ENCODE peak calls at places on chromosomes 4 and X, in six cellular contexts. W is transverse colon, A is endothelial cell of umbilical vein, E is GM12892, G is upper lobe of left lung, C is spleen. H is an unnamed sample.

GRCh38 chr4:151198748-151199147 is 78.2 kb upstream of the PRSS48 start:
- DNase-seq in A (no peak), E (no peak), W (no peak), G (no peak), C (no peak), H (no peak)

GRCh38 chr4:142708231-142708630 is 137.9 kb downstream of the INPP4B start:
- DNase-seq in G (no peak), A (no peak), E (no peak), W (no peak), C (no peak), H (no peak)

GRCh38 chrX:29470029-29470428 is 745.3 kb upstream of the MAGEB2 start:
- DNase-seq in E (no peak), C (no peak), W (no peak), G (no peak), A (no peak), H (no peak)

GRCh38 chr4:86043755-86044592 is 315.9 kb downstream of the MAPK10 start:
- DNase-seq in G (no peak), A (peak), E (no peak), W (no peak), C (no peak), H (no peak)

GRCh38 chrX:43349363-43349762 is 306.7 kb upstream of the MAOA start:
- DNase-seq in A (peak), E (peak), W (peak), G (peak), C (peak), H (peak)

GRCh38 chr4:14254252-14254651 is 626.7 kb upstream of the BOD1L1 start:
- DNase-seq in G (peak), C (no peak), E (no peak), W (peak), A (peak), H (no peak)

GRCh38 chr4:155785828-155786227 is 27.0 kb downstream of the GUCY1B1 start:
- DNase-seq in A (no peak), C (no peak), G (peak), W (no peak), E (no peak), H (no peak)

GRCh38 chrX:153501530-153501929 is 6.8 kb downstream of the BGN start:
- DNase-seq in A (no peak), E (no peak), C (no peak), W (no peak), G (no peak), H (no peak)

GRCh38 chrX:153900806-153901752 is 3.4 kb upstream of the AVPR2 start:
- DNase-seq in W (peak), A (peak), E (peak), C (peak), G (peak), H (no peak)

GRCh38 chr4:54661686-54662085 is 3.9 kb downstream of the KIT start:
- DNase-seq in W (no peak), G (no peak), A (no peak), C (no peak), E (no peak), H (no peak)

GRCh38 chr4:78592104-78592783 is 40.7 kb downstream of the ANXA3 start:
- DNase-seq in C (no peak), E (no peak), W (no peak), G (no peak), A (no peak), H (no peak)

GRCh38 chr4:81757706-81758105 is 286.0 kb upstream of the RASGEF1B start:
- DNase-seq in C (no peak), W (no peak), A (no peak), G (no peak), E (no peak), H (no peak)

GRCh38 chr4:111991163-111991562 is 154.1 kb upstream of the FAM241A start:
- DNase-seq in E (peak), G (no peak), A (no peak), C (no peak), W (no peak), H (no peak)

GRCh38 chr4:71570492-71570891 is 213.4 kb downstream of the GC start:
- DNase-seq in E (no peak), W (no peak), C (no peak), G (no peak), A (no peak), H (no peak)

GRCh38 chrX:149521438-149521837 is 16.3 kb upstream of the IDS start:
- DNase-seq in A (no peak), W (no peak), E (no peak), G (no peak), C (no peak), H (no peak)

GRCh38 chr4:77777135-77777777 is 41.9 kb downstream of the CNOT6L start:
- DNase-seq in W (no peak), E (no peak), C (no peak), A (no peak), G (no peak), H (no peak)

GRCh38 chr4:71187399-71188196 is 151.2 kb upstream of the SLC4A4 start:
- DNase-seq in W (peak), G (peak), E (no peak), A (no peak), C (peak), H (no peak)

DNA sequence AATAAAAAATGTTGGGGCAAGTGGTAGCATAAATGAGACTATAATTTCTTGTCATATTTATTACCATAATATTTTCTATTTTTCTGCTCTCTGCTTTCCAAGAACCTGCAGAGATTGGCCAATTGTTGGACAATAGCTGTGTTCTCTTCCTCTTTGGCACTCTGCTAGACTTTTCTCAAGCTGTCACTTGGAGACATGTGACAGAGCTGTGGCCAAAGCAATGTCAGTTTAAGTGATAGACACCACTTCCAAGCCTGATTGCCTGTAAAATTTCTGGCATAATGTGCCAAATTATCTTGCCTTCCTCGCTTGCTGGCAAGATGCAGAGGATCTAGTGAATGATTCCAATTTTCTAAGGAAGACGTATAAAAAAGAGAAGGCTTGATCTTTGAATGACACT is 162.2 kb upstream of the NDST4 start:
- DNase-seq in A (no peak), W (no peak), C (no peak), E (no peak), G (peak), H (no peak)
- TF ChIP-seq POLR2AphosphoS5 in A (no peak), W (no peak), C (no peak), E (no peak), G (no peak), H (no peak)

DNA sequence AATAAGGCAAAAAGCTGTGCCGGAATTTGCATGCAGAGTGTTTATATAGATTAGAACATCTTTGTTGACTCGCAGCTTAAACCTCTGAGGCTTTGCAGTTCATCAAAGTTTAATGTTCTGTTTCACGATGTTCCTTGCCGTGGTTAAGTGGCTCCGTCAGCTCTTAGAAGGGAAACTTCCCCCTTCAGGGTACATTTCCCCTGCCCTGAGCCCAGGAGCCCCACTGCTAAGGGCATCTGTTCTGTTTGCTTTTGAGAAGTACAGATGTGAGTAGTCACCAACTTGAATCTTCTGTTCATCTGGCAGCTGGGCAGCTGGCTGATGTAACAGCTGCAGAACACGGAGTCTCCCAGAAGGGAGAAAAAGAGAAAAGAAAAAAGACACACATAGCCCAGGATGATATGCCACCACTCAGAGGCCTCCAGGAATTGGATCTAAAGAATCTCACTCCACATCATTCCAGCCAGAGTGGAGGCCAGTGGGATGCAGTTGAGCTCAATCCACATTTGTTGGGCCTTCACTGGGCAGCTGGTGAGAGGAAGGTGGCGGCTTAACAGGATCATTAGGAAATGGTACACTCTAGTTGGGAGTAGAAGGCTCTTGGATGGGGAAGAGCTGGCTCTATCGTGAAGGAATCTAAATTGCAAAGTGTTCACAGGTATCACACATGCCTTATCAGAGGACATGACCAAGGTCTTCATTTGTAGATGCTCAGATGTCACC is 178.7 kb upstream of the RBPJ start:
- DNase-seq in G (peak), C (no peak), E (no peak), A (no peak), W (peak), H (no peak)
- TF ChIP-seq POLR2AphosphoS5 in G (no peak), C (peak), E (no peak), A (no peak), W (peak), H (no peak)

DNA sequence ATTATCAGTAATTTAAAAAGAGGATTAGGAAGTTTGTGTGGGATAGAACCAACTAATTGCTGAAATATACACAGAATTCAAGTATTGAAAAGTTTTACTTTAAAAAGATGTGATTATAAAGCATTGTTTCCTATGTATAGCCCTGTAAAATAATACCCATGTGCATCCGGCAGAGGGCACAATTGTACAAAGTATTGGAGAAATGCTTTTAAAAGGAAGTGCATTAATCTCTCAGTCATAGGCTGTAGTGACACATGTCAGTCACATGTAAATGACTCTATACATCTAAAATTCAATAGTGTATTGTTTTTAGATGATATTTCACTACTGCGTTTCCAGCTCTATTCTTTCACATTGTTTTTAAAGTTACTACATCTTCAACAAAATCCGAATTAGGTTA is 9.7 kb upstream of the GEMIN8 start:
- DNase-seq in C (no peak), A (peak), W (peak), E (no peak), G (peak), H (no peak)
- TF ChIP-seq POLR2AphosphoS5 in C (no peak), A (no peak), W (no peak), E (no peak), G (no peak), H (no peak)

GRCh38 chr4:36192922-36193321 is 51.4 kb downstream of the ARAP2 start:
- DNase-seq in W (no peak), E (no peak), G (no peak), A (no peak), C (no peak), H (no peak)

GRCh38 chr4:36198861-36199260 is 45.5 kb downstream of the ARAP2 start:
- DNase-seq in E (no peak), C (no peak), A (no peak), G (no peak), W (no peak), H (no peak)

GRCh38 chr4:36198068-36198808 is 46.1 kb downstream of the ARAP2 start:
- DNase-seq in G (no peak), A (no peak), C (no peak), E (no peak), W (no peak), H (no peak)

GRCh38 chr4:36197501-36197900 is 46.8 kb downstream of the ARAP2 start:
- DNase-seq in C (no peak), G (no peak), E (no peak), A (no peak), W (no peak), H (no peak)

DNA sequence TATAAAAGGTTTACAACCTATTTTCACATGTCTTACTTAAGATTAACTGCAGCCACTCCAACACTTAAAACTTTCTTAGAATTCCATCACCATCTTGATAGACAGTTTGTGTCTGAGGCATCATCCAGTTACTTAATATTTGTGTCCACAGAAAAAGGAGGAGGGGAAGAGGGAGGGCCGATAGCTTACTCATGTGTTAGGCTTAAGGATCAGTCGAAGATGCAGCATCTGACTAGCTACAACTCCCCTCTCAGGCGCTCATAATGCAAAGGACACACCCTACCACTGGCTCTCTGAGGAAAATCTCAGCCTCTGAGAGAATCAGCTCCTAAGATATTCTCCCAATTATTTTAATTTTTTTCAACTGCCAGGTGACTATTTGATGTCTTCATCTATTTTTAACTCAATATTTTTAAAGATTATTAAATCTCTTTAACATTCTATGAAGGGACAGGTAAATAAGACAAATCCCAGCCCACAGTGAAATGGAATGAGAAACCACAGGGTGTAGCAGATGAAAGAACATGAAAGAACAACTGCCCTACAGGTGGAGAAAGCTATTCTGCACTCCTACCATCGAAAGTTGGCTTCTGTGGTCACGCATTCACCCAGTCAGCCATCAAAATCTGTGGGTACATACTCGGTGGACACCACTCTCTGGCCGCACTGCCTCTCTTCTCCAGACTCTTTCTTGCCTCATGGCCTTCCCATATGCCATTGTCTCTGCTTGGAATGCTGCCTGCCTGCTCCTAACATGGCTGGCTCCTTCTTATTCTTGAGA is 48.0 kb downstream of the ARAP2 start:
- DNase-seq in W (no peak), G (no peak), E (no peak), C (no peak), A (no peak), H (no peak)
- TF ChIP-seq POLR2AphosphoS5 in W (no peak), G (no peak), E (peak), C (no peak), A (no peak), H (no peak)

DNA sequence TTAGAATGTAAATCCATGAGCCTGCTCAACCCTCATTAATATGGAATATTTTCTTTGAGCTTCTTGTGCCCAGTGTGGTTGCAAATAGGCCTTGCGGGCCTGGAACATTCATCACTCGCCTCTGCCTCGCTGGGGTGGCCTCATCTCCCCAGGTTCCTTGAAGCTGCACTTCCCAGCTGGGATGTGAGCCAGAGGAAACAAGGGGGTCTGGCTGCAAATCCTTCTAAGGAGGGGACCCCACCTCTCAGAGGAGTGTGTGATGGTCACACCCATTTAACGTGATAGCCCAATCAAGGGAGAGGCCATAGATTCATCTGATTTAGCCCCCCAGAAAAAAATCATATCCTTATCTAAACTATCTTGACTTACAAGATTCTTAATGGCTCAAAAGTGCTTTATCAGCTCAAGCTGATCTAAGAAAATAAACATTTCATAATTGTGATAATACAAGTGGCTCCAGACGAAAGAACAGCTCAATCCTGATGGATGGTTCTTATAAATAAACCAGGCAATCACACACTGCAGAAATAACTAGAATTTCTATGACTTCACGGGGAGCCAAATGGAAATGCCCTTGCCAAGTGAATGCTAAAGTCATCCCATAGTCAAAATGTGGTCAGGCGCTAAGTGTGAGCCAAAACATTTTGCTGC is 189.9 kb downstream of the PTTG2 start:
- DNase-seq in C (no peak), A (no peak), G (no peak), W (no peak), E (no peak), H (no peak)
- TF ChIP-seq POLR2AphosphoS5 in C (no peak), A (no peak), G (no peak), W (no peak), E (no peak), H (no peak)

GRCh38 chrX:35733879-35734278 is 64.3 kb upstream of the MAGEB16 start:
- DNase-seq in W (no peak), C (no peak), G (no peak), E (no peak), A (no peak), H (no peak)

GRCh38 chrX:35726176-35726575 is 72.0 kb upstream of the MAGEB16 start:
- DNase-seq in G (no peak), A (peak), C (no peak), W (no peak), E (no peak), H (no peak)

GRCh38 chrX:35728481-35728880 is 69.7 kb upstream of the MAGEB16 start:
- DNase-seq in G (no peak), W (no peak), E (no peak), A (no peak), C (no peak), H (no peak)
- TF ChIP-seq POLR2AphosphoS5 in G (no peak), W (no peak), E (no peak), A (no peak), C (no peak), H (no peak)

GRCh38 chr4:56467284-56468096 is at the start of gene SRP72:
- DNase-seq in A (peak), C (peak), W (peak), E (peak), G (peak), H (peak)

GRCh38 chr4:56463711-56464110 is 3.7 kb upstream of the SRP72 start:
- DNase-seq in G (no peak), C (no peak), A (no peak), E (no peak), W (no peak), H (no peak)

GRCh38 chr4:56464581-56464980 is 2.8 kb upstream of the SRP72 start:
- DNase-seq in G (no peak), C (no peak), E (no peak), A (no peak), W (no peak), H (no peak)

GRCh38 chr4:56466910-56467283 is 520 bp upstream of the SRP72 start:
- DNase-seq in G (no peak), E (no peak), A (no peak), C (no peak), W (no peak), H (no peak)

DNA sequence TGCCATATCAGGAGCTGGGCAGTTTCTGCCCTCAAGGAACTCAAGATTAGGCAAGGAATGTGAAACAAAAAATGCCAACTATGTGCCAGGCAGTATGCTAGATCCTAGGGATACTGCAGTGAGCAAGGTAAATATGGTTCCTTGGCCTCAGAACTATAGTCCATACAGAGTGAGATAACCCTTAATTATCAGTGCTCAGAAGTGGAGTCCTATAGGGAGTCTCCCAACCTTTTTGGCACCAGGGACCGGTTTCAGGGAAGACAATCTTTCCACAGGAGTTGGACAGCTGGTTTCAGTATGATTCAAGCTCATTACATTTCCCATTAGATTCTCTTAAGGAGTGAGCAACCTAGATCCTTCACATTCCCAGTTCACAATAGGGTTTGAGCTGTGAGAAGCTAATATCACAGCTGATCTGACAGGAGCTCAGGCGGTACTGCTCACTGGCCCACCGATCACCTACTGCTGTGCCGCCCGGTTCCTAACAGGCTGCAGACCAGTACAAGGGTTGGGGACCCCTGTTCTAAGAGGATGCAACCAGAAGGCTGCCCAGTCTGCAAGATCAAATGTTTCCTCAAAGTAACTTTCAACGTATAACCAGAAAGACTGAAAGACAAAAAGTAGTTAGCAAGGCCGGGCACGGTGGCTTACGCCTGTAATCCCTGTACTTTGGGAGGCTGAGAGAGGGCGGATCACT is 1.7 kb upstream of the SRP72 start:
- DNase-seq in A (no peak), C (no peak), G (no peak), W (no peak), E (no peak), H (no peak)
- TF ChIP-seq POLR2AphosphoS5 in A (no peak), C (no peak), G (no peak), W (no peak), E (no peak), H (no peak)

DNA sequence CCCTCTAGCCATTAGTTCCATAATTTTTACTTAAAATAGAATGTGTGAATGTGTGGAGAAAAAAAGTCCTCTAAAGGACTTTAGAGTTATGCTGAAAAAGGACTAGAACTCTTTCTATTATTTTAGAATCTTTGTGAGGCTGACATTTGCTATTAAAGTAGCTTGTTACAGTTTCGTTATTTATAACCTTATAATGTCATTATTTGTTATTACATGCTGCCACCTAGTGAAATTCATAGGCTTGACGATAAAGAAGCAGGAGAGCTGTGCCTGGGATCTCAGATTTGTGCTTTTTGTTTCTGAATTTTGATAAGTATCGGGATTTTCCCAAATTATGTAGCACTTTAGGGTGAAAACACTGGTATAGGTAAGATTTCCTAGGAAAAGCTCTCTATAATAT is 38.5 kb upstream of the TAPT1 start:
- DNase-seq in E (no peak), G (no peak), A (peak), W (no peak), C (no peak), H (no peak)
- TF ChIP-seq POLR2AphosphoS5 in E (no peak), G (no peak), A (no peak), W (no peak), C (no peak), H (no peak)

H was measured in Panc1.